ENCODE peak calls at places on chromosomes 12 and 14, in seven cellular contexts. One of them, this sample, is unnamed. For H3K9me3, the result is how much of the 10 kb centered on the place peaks cover.

GRCh38 chr14:20613094-20614037 is 22.2 kb upstream of the RNASE12 start:
- DNase-seq in Peyer's patch: peak
- DNase-seq in CD4-positive, alpha-beta memory T cell: peak
- DNase-seq in heart left ventricle: peak
- DNase-seq in adrenal gland: peak
- DNase-seq in left ventricle myocardium inferior: peak
- DNase-seq in hepatocyte: peak
- DNase-seq in this sample: peak

GRCh38 chr12:110310754-110311153 is 29.7 kb downstream of the ATP2A2 start:
- DNase-seq in Peyer's patch: no peak
- DNase-seq in CD4-positive, alpha-beta memory T cell: no peak
- DNase-seq in heart left ventricle: no peak
- DNase-seq in adrenal gland: no peak
- DNase-seq in left ventricle myocardium inferior: no peak
- DNase-seq in hepatocyte: no peak
- DNase-seq in this sample: no peak

GRCh38 chr12:110256780-110257431 is 24.1 kb upstream of the ATP2A2 start:
- DNase-seq in Peyer's patch: peak
- DNase-seq in CD4-positive, alpha-beta memory T cell: no peak
- DNase-seq in heart left ventricle: peak
- DNase-seq in adrenal gland: peak
- DNase-seq in left ventricle myocardium inferior: peak
- DNase-seq in hepatocyte: no peak
- DNase-seq in this sample: no peak

GRCh38 chr12:109487181-109488050 is 10.0 kb downstream of the UBE3B start:
- DNase-seq in Peyer's patch: no peak
- DNase-seq in CD4-positive, alpha-beta memory T cell: no peak
- DNase-seq in heart left ventricle: no peak
- DNase-seq in adrenal gland: no peak
- DNase-seq in left ventricle myocardium inferior: no peak
- DNase-seq in hepatocyte: no peak
- DNase-seq in this sample: no peak

GRCh38 chr12:69241444-69242092 is 2.2 kb downstream of the CPSF6 start:
- DNase-seq in Peyer's patch: no peak
- DNase-seq in CD4-positive, alpha-beta memory T cell: no peak
- DNase-seq in heart left ventricle: no peak
- DNase-seq in adrenal gland: no peak
- DNase-seq in left ventricle myocardium inferior: no peak
- DNase-seq in hepatocyte: no peak
- DNase-seq in this sample: no peak

GRCh38 chr12:68304626-68305025 is 27.5 kb downstream of the MDM1 start:
- DNase-seq in Peyer's patch: no peak
- DNase-seq in CD4-positive, alpha-beta memory T cell: no peak
- DNase-seq in heart left ventricle: no peak
- DNase-seq in adrenal gland: no peak
- DNase-seq in left ventricle myocardium inferior: no peak
- DNase-seq in hepatocyte: no peak
- DNase-seq in this sample: no peak

GRCh38 chr14:68977741-68978549 is 1.2 kb downstream of the ACTN1 start:
- DNase-seq in Peyer's patch: peak
- DNase-seq in CD4-positive, alpha-beta memory T cell: peak
- DNase-seq in heart left ventricle: peak
- DNase-seq in adrenal gland: peak
- DNase-seq in left ventricle myocardium inferior: peak
- DNase-seq in hepatocyte: peak
- DNase-seq in this sample: no peak

GRCh38 chr14:51394391-51394790 is 154.3 kb downstream of the TMX1 start:
- DNase-seq in Peyer's patch: no peak
- DNase-seq in CD4-positive, alpha-beta memory T cell: no peak
- DNase-seq in heart left ventricle: no peak
- DNase-seq in adrenal gland: no peak
- DNase-seq in left ventricle myocardium inferior: no peak
- DNase-seq in hepatocyte: no peak
- DNase-seq in this sample: no peak

GRCh38 chr14:74083161-74083560 is 1.1 kb downstream of the ALDH6A1 start:
- DNase-seq in Peyer's patch: no peak
- DNase-seq in CD4-positive, alpha-beta memory T cell: no peak
- DNase-seq in heart left ventricle: no peak
- DNase-seq in adrenal gland: no peak
- DNase-seq in left ventricle myocardium inferior: no peak
- DNase-seq in hepatocyte: peak
- DNase-seq in this sample: no peak

GRCh38 chr14:34971381-34971780 is 11.4 kb upstream of the SRP54 start:
- DNase-seq in Peyer's patch: no peak
- DNase-seq in CD4-positive, alpha-beta memory T cell: no peak
- DNase-seq in heart left ventricle: no peak
- DNase-seq in adrenal gland: no peak
- DNase-seq in left ventricle myocardium inferior: no peak
- DNase-seq in hepatocyte: no peak
- DNase-seq in this sample: no peak

GRCh38 chr12:111068281-111068680 is 147.9 kb upstream of the MYL2 start:
- DNase-seq in Peyer's patch: no peak
- DNase-seq in CD4-positive, alpha-beta memory T cell: peak
- DNase-seq in heart left ventricle: no peak
- DNase-seq in adrenal gland: no peak
- DNase-seq in left ventricle myocardium inferior: no peak
- DNase-seq in hepatocyte: no peak
- DNase-seq in this sample: peak

GRCh38 chr14:99118946-99119345 is 153.1 kb downstream of the BCL11B start:
- DNase-seq in Peyer's patch: no peak
- DNase-seq in CD4-positive, alpha-beta memory T cell: no peak
- DNase-seq in heart left ventricle: no peak
- DNase-seq in adrenal gland: peak
- DNase-seq in left ventricle myocardium inferior: no peak
- DNase-seq in hepatocyte: no peak
- DNase-seq in this sample: no peak

GRCh38 chr12:22275847-22276246 is 58.7 kb downstream of the ST8SIA1 start:
- DNase-seq in Peyer's patch: peak
- DNase-seq in CD4-positive, alpha-beta memory T cell: no peak
- DNase-seq in heart left ventricle: peak
- DNase-seq in adrenal gland: peak
- DNase-seq in left ventricle myocardium inferior: peak
- DNase-seq in hepatocyte: peak
- DNase-seq in this sample: no peak

GRCh38 chr12:1567852-1568251 is 26.5 kb downstream of the FBXL14 start:
- DNase-seq in Peyer's patch: no peak
- DNase-seq in CD4-positive, alpha-beta memory T cell: no peak
- DNase-seq in heart left ventricle: no peak
- DNase-seq in adrenal gland: no peak
- DNase-seq in left ventricle myocardium inferior: no peak
- DNase-seq in hepatocyte: no peak
- DNase-seq in this sample: no peak

GRCh38 chr12:46108721-46109120 is 118.3 kb upstream of the SCAF11 start:
- DNase-seq in Peyer's patch: no peak
- DNase-seq in CD4-positive, alpha-beta memory T cell: no peak
- DNase-seq in heart left ventricle: no peak
- DNase-seq in adrenal gland: no peak
- DNase-seq in left ventricle myocardium inferior: no peak
- DNase-seq in hepatocyte: no peak
- DNase-seq in this sample: no peak

GRCh38 chr12:57529831-57530230 is 7.2 kb downstream of the MBD6 start:
- DNase-seq in Peyer's patch: no peak
- DNase-seq in CD4-positive, alpha-beta memory T cell: no peak
- DNase-seq in heart left ventricle: no peak
- DNase-seq in adrenal gland: no peak
- DNase-seq in left ventricle myocardium inferior: no peak
- DNase-seq in hepatocyte: no peak
- DNase-seq in this sample: no peak

GRCh38 chr12:115010324-115010995 is 326.5 kb upstream of the TBX3 start:
- DNase-seq in Peyer's patch: no peak
- DNase-seq in CD4-positive, alpha-beta memory T cell: no peak
- DNase-seq in heart left ventricle: no peak
- DNase-seq in adrenal gland: no peak
- DNase-seq in left ventricle myocardium inferior: no peak
- DNase-seq in hepatocyte: no peak
- DNase-seq in this sample: no peak

GRCh38 chr14:100246809-100247428 is 8.0 kb downstream of the YY1 start:
- DNase-seq in Peyer's patch: no peak
- DNase-seq in CD4-positive, alpha-beta memory T cell: peak
- DNase-seq in heart left ventricle: no peak
- DNase-seq in adrenal gland: no peak
- DNase-seq in left ventricle myocardium inferior: no peak
- DNase-seq in hepatocyte: peak
- DNase-seq in this sample: no peak

GRCh38 chr12:47527816-47528215 is 178.0 kb downstream of the RPAP3 start:
- DNase-seq in Peyer's patch: no peak
- DNase-seq in CD4-positive, alpha-beta memory T cell: no peak
- DNase-seq in heart left ventricle: no peak
- DNase-seq in adrenal gland: no peak
- DNase-seq in left ventricle myocardium inferior: no peak
- DNase-seq in hepatocyte: peak
- DNase-seq in this sample: no peak

GRCh38 chr12:81610955-81611889 is 147.9 kb downstream of the PPFIA2 start:
- DNase-seq in Peyer's patch: no peak
- DNase-seq in CD4-positive, alpha-beta memory T cell: no peak
- DNase-seq in heart left ventricle: no peak
- DNase-seq in adrenal gland: no peak
- DNase-seq in left ventricle myocardium inferior: no peak
- DNase-seq in hepatocyte: peak
- DNase-seq in this sample: no peak

GRCh38 chr14:72513994-72514659 is 379.8 kb downstream of the DPF3 start:
- DNase-seq in Peyer's patch: no peak
- DNase-seq in CD4-positive, alpha-beta memory T cell: no peak
- DNase-seq in heart left ventricle: no peak
- DNase-seq in adrenal gland: no peak
- DNase-seq in left ventricle myocardium inferior: no peak
- DNase-seq in hepatocyte: peak
- DNase-seq in this sample: no peak

GRCh38 chr14:104228221-104228620 is 89.8 kb downstream of the KIF26A start:
- DNase-seq in Peyer's patch: no peak
- DNase-seq in CD4-positive, alpha-beta memory T cell: no peak
- DNase-seq in heart left ventricle: no peak
- DNase-seq in adrenal gland: no peak
- DNase-seq in left ventricle myocardium inferior: no peak
- DNase-seq in hepatocyte: no peak
- DNase-seq in this sample: no peak

GRCh38 chr14:53062856-53063255 is 90.3 kb downstream of the DDHD1 start:
- DNase-seq in Peyer's patch: no peak
- DNase-seq in CD4-positive, alpha-beta memory T cell: no peak
- DNase-seq in heart left ventricle: no peak
- DNase-seq in adrenal gland: no peak
- DNase-seq in left ventricle myocardium inferior: no peak
- DNase-seq in hepatocyte: no peak
- DNase-seq in this sample: no peak

GRCh38 chr12:91974541-91974940 is 171.1 kb downstream of the BTG1 start:
- DNase-seq in Peyer's patch: no peak
- DNase-seq in CD4-positive, alpha-beta memory T cell: no peak
- DNase-seq in heart left ventricle: no peak
- DNase-seq in adrenal gland: no peak
- DNase-seq in left ventricle myocardium inferior: no peak
- DNase-seq in hepatocyte: no peak
- DNase-seq in this sample: no peak

GRCh38 chr12:104285740-104286537 is 17.6 kb upstream of the EID3 start:
- DNase-seq in Peyer's patch: no peak
- DNase-seq in CD4-positive, alpha-beta memory T cell: no peak
- DNase-seq in heart left ventricle: no peak
- DNase-seq in adrenal gland: no peak
- DNase-seq in left ventricle myocardium inferior: no peak
- DNase-seq in hepatocyte: peak
- DNase-seq in this sample: no peak

GRCh38 chr12:8648598-8649205 is 13.9 kb downstream of the MFAP5 start:
- DNase-seq in Peyer's patch: peak
- DNase-seq in CD4-positive, alpha-beta memory T cell: peak
- DNase-seq in heart left ventricle: no peak
- DNase-seq in adrenal gland: no peak
- DNase-seq in left ventricle myocardium inferior: no peak
- DNase-seq in hepatocyte: no peak
- DNase-seq in this sample: no peak

GRCh38 chr14:61122862-61123261 is 141.8 kb downstream of the SLC38A6 start:
- DNase-seq in Peyer's patch: no peak
- DNase-seq in CD4-positive, alpha-beta memory T cell: no peak
- DNase-seq in heart left ventricle: no peak
- DNase-seq in adrenal gland: no peak
- DNase-seq in left ventricle myocardium inferior: no peak
- DNase-seq in hepatocyte: no peak
- DNase-seq in this sample: no peak

GRCh38 chr14:61116369-61116768 is 135.3 kb downstream of the SLC38A6 start:
- DNase-seq in Peyer's patch: no peak
- DNase-seq in CD4-positive, alpha-beta memory T cell: no peak
- DNase-seq in heart left ventricle: no peak
- DNase-seq in adrenal gland: no peak
- DNase-seq in left ventricle myocardium inferior: no peak
- DNase-seq in hepatocyte: no peak
- DNase-seq in this sample: no peak

GRCh38 chr14:61120576-61120975 is 139.5 kb downstream of the SLC38A6 start:
- DNase-seq in Peyer's patch: no peak
- DNase-seq in CD4-positive, alpha-beta memory T cell: peak
- DNase-seq in heart left ventricle: no peak
- DNase-seq in adrenal gland: no peak
- DNase-seq in left ventricle myocardium inferior: no peak
- DNase-seq in hepatocyte: no peak
- DNase-seq in this sample: no peak

GRCh38 chr14:61121293-61121897 is 140.3 kb downstream of the SLC38A6 start:
- DNase-seq in Peyer's patch: no peak
- DNase-seq in CD4-positive, alpha-beta memory T cell: no peak
- DNase-seq in heart left ventricle: no peak
- DNase-seq in adrenal gland: no peak
- DNase-seq in left ventricle myocardium inferior: no peak
- DNase-seq in hepatocyte: no peak
- DNase-seq in this sample: no peak

GRCh38 chr14:61119006-61119405 is 138.0 kb downstream of the SLC38A6 start:
- DNase-seq in Peyer's patch: no peak
- DNase-seq in CD4-positive, alpha-beta memory T cell: no peak
- DNase-seq in heart left ventricle: no peak
- DNase-seq in adrenal gland: no peak
- DNase-seq in left ventricle myocardium inferior: no peak
- DNase-seq in hepatocyte: no peak
- DNase-seq in this sample: no peak
- H3K9me3 ChIP-seq in Peyer's patch: under half
- H3K9me3 ChIP-seq in CD4-positive, alpha-beta memory T cell: under half
- H3K9me3 ChIP-seq in heart left ventricle: under half
- H3K9me3 ChIP-seq in adrenal gland: under half
- H3K9me3 ChIP-seq in left ventricle myocardium inferior: under half
- H3K9me3 ChIP-seq in hepatocyte: under half
- H3K9me3 ChIP-seq in this sample: under half

GRCh38 chr14:75392686-75393641 is 34.9 kb upstream of the JDP2 start:
- DNase-seq in Peyer's patch: no peak
- DNase-seq in CD4-positive, alpha-beta memory T cell: no peak
- DNase-seq in heart left ventricle: no peak
- DNase-seq in adrenal gland: no peak
- DNase-seq in left ventricle myocardium inferior: no peak
- DNase-seq in hepatocyte: no peak
- DNase-seq in this sample: no peak
- H3K9me3 ChIP-seq in Peyer's patch: under half
- H3K9me3 ChIP-seq in CD4-positive, alpha-beta memory T cell: under half
- H3K9me3 ChIP-seq in heart left ventricle: under half
- H3K9me3 ChIP-seq in adrenal gland: under half
- H3K9me3 ChIP-seq in left ventricle myocardium inferior: under half
- H3K9me3 ChIP-seq in hepatocyte: under half
- H3K9me3 ChIP-seq in this sample: under half

GRCh38 chr12:14261096-14261495 is 104.4 kb upstream of the ATF7IP start:
- DNase-seq in Peyer's patch: no peak
- DNase-seq in CD4-positive, alpha-beta memory T cell: no peak
- DNase-seq in heart left ventricle: no peak
- DNase-seq in adrenal gland: no peak
- DNase-seq in left ventricle myocardium inferior: peak
- DNase-seq in hepatocyte: no peak
- DNase-seq in this sample: no peak
- H3K9me3 ChIP-seq in Peyer's patch: under half
- H3K9me3 ChIP-seq in CD4-positive, alpha-beta memory T cell: under half
- H3K9me3 ChIP-seq in heart left ventricle: under half
- H3K9me3 ChIP-seq in adrenal gland: under half
- H3K9me3 ChIP-seq in left ventricle myocardium inferior: under half
- H3K9me3 ChIP-seq in hepatocyte: under half
- H3K9me3 ChIP-seq in this sample: under half

GRCh38 chr14:47155395-47155794 is 503.8 kb upstream of the RPL10L start:
- DNase-seq in Peyer's patch: no peak
- DNase-seq in CD4-positive, alpha-beta memory T cell: no peak
- DNase-seq in heart left ventricle: no peak
- DNase-seq in adrenal gland: no peak
- DNase-seq in left ventricle myocardium inferior: no peak
- DNase-seq in hepatocyte: no peak
- DNase-seq in this sample: no peak
- H3K9me3 ChIP-seq in Peyer's patch: under half
- H3K9me3 ChIP-seq in CD4-positive, alpha-beta memory T cell: under half
- H3K9me3 ChIP-seq in heart left ventricle: under half
- H3K9me3 ChIP-seq in adrenal gland: under half
- H3K9me3 ChIP-seq in left ventricle myocardium inferior: under half
- H3K9me3 ChIP-seq in hepatocyte: under half
- H3K9me3 ChIP-seq in this sample: under half